ENCODE peak calls at places on chromosomes 1 and 21, in four cellular contexts. One of them, this sample, is unnamed.

GRCh38 chr1:161066694-161067093 is 3.0 kb downstream of the ARHGAP30 start:
- DNase-seq in fibroblast of lung: no peak
- DNase-seq in hepatocyte: no peak
- DNase-seq in choroid plexus epithelial cell: no peak
- DNase-seq in this sample: no peak

GRCh38 chr1:54229281-54229891 is 29.4 kb downstream of the MRPL37 start:
- DNase-seq in fibroblast of lung: no peak
- DNase-seq in hepatocyte: no peak
- DNase-seq in choroid plexus epithelial cell: peak
- DNase-seq in this sample: peak

GRCh38 chr1:4407851-4408250 is 246.6 kb upstream of the AJAP1 start:
- DNase-seq in fibroblast of lung: no peak
- DNase-seq in hepatocyte: no peak
- DNase-seq in choroid plexus epithelial cell: no peak
- DNase-seq in this sample: no peak

GRCh38 chr1:27342391-27342777 is 562 bp downstream of the SYTL1 start:
- DNase-seq in fibroblast of lung: no peak
- DNase-seq in hepatocyte: no peak
- DNase-seq in choroid plexus epithelial cell: no peak
- DNase-seq in this sample: no peak

GRCh38 chr1:43554444-43554992 is 23.8 kb downstream of the PTPRF start:
- DNase-seq in fibroblast of lung: peak
- DNase-seq in hepatocyte: no peak
- DNase-seq in choroid plexus epithelial cell: peak
- DNase-seq in this sample: peak

GRCh38 chr1:3133671-3134070 is 64.7 kb downstream of the PRDM16 start:
- DNase-seq in fibroblast of lung: no peak
- DNase-seq in hepatocyte: peak
- DNase-seq in choroid plexus epithelial cell: no peak
- DNase-seq in this sample: no peak

GRCh38 chr1:88661951-88662664 is 22.0 kb upstream of the PKN2 start:
- DNase-seq in fibroblast of lung: no peak
- DNase-seq in hepatocyte: no peak
- DNase-seq in choroid plexus epithelial cell: no peak
- DNase-seq in this sample: no peak

GRCh38 chr1:66256629-66257575 is 277.1 kb upstream of the SGIP1 start:
- DNase-seq in fibroblast of lung: no peak
- DNase-seq in hepatocyte: no peak
- DNase-seq in choroid plexus epithelial cell: no peak
- DNase-seq in this sample: no peak

GRCh38 chr1:47684518-47684917 is 246.7 kb downstream of the FOXD2 start:
- DNase-seq in fibroblast of lung: no peak
- DNase-seq in hepatocyte: no peak
- DNase-seq in choroid plexus epithelial cell: no peak
- DNase-seq in this sample: no peak

GRCh38 chr1:84427520-84428188 is 29.4 kb downstream of the DNASE2B start:
- DNase-seq in fibroblast of lung: no peak
- DNase-seq in hepatocyte: no peak
- DNase-seq in choroid plexus epithelial cell: no peak
- DNase-seq in this sample: peak

GRCh38 chr1:22535399-22535798 is 27.9 kb upstream of the EPHA8 start:
- DNase-seq in fibroblast of lung: no peak
- DNase-seq in hepatocyte: no peak
- DNase-seq in choroid plexus epithelial cell: no peak
- DNase-seq in this sample: no peak

GRCh38 chr1:213821175-213821942 is 166.4 kb upstream of the PROX1 start:
- DNase-seq in fibroblast of lung: no peak
- DNase-seq in hepatocyte: no peak
- DNase-seq in choroid plexus epithelial cell: no peak
- DNase-seq in this sample: no peak

GRCh38 chr1:210396541-210396940 is 67.8 kb downstream of the HHAT start:
- DNase-seq in fibroblast of lung: no peak
- DNase-seq in hepatocyte: no peak
- DNase-seq in choroid plexus epithelial cell: no peak
- DNase-seq in this sample: no peak

GRCh38 chr1:94110946-94111740 is 9.8 kb downstream of the ABCA4 start:
- DNase-seq in fibroblast of lung: no peak
- DNase-seq in hepatocyte: no peak
- DNase-seq in choroid plexus epithelial cell: no peak
- DNase-seq in this sample: no peak

GRCh38 chr1:17841944-17842343 is 86.8 kb downstream of the ACTL8 start:
- DNase-seq in fibroblast of lung: no peak
- DNase-seq in hepatocyte: no peak
- DNase-seq in choroid plexus epithelial cell: no peak
- DNase-seq in this sample: no peak

GRCh38 chr1:110597966-110598365 is 8.2 kb downstream of the KCNA2 start:
- DNase-seq in fibroblast of lung: no peak
- DNase-seq in hepatocyte: no peak
- DNase-seq in choroid plexus epithelial cell: no peak
- DNase-seq in this sample: no peak

GRCh38 chr21:32772281-32773047 is 909 bp upstream of the PAXBP1 start:
- DNase-seq in fibroblast of lung: no peak
- DNase-seq in hepatocyte: peak
- DNase-seq in choroid plexus epithelial cell: peak
- DNase-seq in this sample: peak

GRCh38 chr1:169546087-169546995 is 39.9 kb downstream of the F5 start:
- DNase-seq in fibroblast of lung: peak
- DNase-seq in hepatocyte: peak
- DNase-seq in choroid plexus epithelial cell: peak
- DNase-seq in this sample: peak

GRCh38 chr1:22285545-22286396 is 142.9 kb upstream of the WNT4 start:
- DNase-seq in fibroblast of lung: no peak
- DNase-seq in hepatocyte: no peak
- DNase-seq in choroid plexus epithelial cell: peak
- DNase-seq in this sample: no peak

GRCh38 chr1:35062518-35063196 is 16.5 kb upstream of the ZMYM1 start:
- DNase-seq in fibroblast of lung: peak
- DNase-seq in hepatocyte: no peak
- DNase-seq in choroid plexus epithelial cell: peak
- DNase-seq in this sample: no peak

GRCh38 chr1:201648911-201649775 is 110.2 kb downstream of the NAV1 start:
- DNase-seq in fibroblast of lung: peak
- DNase-seq in hepatocyte: peak
- DNase-seq in choroid plexus epithelial cell: peak
- DNase-seq in this sample: peak

GRCh38 chr1:39690225-39690624 is 1.0 kb downstream of the HPCAL4 start:
- DNase-seq in fibroblast of lung: no peak
- DNase-seq in hepatocyte: no peak
- DNase-seq in choroid plexus epithelial cell: no peak
- DNase-seq in this sample: no peak

GRCh38 chr1:13970631-13971247 is 270.8 kb downstream of the PRDM2 start:
- DNase-seq in fibroblast of lung: no peak
- DNase-seq in hepatocyte: no peak
- DNase-seq in choroid plexus epithelial cell: no peak
- DNase-seq in this sample: no peak

GRCh38 chr1:44693159-44693558 is 18.6 kb downstream of the ARMH1 start:
- DNase-seq in fibroblast of lung: no peak
- DNase-seq in hepatocyte: no peak
- DNase-seq in choroid plexus epithelial cell: no peak
- DNase-seq in this sample: no peak

DNA sequence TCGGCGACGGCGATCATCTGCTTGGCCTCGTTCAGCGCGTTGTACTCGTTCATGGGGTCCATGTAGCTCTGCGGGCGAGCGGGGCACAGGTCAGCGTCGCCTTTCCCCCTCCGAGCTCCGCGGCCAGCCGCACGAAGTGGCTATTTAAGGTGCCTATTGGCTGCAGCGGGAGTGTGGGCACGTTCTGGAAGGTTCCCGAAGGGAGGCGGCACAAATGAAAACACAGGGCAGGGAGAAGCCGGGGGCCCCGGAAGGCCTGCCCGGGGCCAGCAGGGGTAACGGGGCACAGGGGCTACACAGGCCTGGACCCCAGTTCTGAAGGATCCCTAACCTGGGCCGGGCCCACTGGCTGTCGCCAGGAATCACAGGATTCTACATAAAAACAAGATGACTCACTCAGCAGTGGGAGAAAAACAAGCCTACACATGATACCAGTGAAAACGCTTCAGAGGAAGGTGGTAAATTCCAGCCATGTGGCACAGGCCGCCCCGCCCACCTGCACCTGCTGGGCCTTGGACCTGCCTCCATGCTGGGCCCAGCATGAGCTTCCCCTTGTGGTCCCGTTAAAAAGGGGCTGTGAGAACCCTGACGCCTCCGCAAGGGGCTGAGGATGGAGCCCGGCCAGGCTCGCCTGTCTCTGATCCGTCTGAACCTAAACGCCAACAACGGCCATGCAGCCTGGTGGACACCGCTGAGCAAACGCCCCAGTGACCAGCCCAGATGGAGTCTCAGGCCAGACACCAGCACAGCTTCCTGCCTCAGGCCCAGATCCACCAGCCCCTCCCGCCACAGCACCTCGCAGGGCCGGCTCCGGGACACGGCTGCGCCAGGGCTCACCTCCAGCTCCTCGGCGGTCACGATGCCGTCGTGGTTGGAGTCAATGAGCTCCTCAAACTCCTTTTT is 3.9 kb upstream of the TNFRSF4 start:
- DNase-seq in fibroblast of lung: no peak
- DNase-seq in hepatocyte: no peak
- DNase-seq in choroid plexus epithelial cell: peak
- DNase-seq in this sample: peak
- H3K4me3 ChIP-seq in fibroblast of lung: no peak
- H3K4me3 ChIP-seq in hepatocyte: no peak
- H3K4me3 ChIP-seq in choroid plexus epithelial cell: no peak
- H3K4me3 ChIP-seq in this sample: no peak

DNA sequence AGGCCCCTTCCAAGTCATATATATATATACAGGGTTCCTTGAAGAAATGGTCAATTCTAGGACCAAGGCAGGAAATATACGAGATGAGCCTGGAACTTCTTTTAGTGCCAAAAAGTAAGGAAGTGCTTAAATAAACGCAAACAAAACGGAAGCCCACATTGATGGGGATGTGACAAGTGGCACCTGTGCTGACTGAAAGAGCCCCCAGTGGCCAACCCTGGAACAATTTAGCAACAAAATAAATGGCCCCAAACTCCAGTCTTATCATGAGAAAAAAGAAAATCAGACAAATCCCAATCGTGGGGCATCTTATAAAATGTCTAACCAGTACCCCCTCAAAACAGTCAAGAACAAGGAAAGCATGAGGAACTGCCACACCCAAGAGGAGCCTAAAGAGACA is 17.7 kb downstream of the PLA2G5 start:
- DNase-seq in fibroblast of lung: no peak
- DNase-seq in hepatocyte: no peak
- DNase-seq in choroid plexus epithelial cell: no peak
- DNase-seq in this sample: no peak
- TF ChIP-seq CTCF in fibroblast of lung: peak
- TF ChIP-seq CTCF in hepatocyte: no peak
- TF ChIP-seq CTCF in choroid plexus epithelial cell: no peak
- TF ChIP-seq CTCF in this sample: no peak

GRCh38 chr1:183807549-183808168 is 2.7 kb downstream of the RGL1 start:
- DNase-seq in fibroblast of lung: peak
- DNase-seq in hepatocyte: no peak
- DNase-seq in choroid plexus epithelial cell: peak
- DNase-seq in this sample: peak
- H3K4me3 ChIP-seq in fibroblast of lung: no peak
- H3K4me3 ChIP-seq in hepatocyte: no peak
- H3K4me3 ChIP-seq in choroid plexus epithelial cell: no peak
- H3K4me3 ChIP-seq in this sample: no peak

GRCh38 chr1:151049458-151049857 is 1.9 kb downstream of the C1orf56 start:
- DNase-seq in fibroblast of lung: no peak
- DNase-seq in hepatocyte: no peak
- DNase-seq in choroid plexus epithelial cell: no peak
- DNase-seq in this sample: no peak

GRCh38 chr1:151047591-151047924 is at the start of gene C1orf56:
- DNase-seq in fibroblast of lung: peak
- DNase-seq in hepatocyte: peak
- DNase-seq in choroid plexus epithelial cell: peak
- DNase-seq in this sample: peak

GRCh38 chr1:151048645-151049032 is 1.1 kb downstream of the C1orf56 start:
- DNase-seq in fibroblast of lung: no peak
- DNase-seq in hepatocyte: no peak
- DNase-seq in choroid plexus epithelial cell: no peak
- DNase-seq in this sample: no peak

GRCh38 chr1:151050051-151050688 is 2.6 kb downstream of the C1orf56 start:
- DNase-seq in fibroblast of lung: no peak
- DNase-seq in hepatocyte: no peak
- DNase-seq in choroid plexus epithelial cell: no peak
- DNase-seq in this sample: no peak

GRCh38 chr1:151047925-151048644 is 534 bp downstream of the C1orf56 start:
- DNase-seq in fibroblast of lung: peak
- DNase-seq in hepatocyte: peak
- DNase-seq in choroid plexus epithelial cell: peak
- DNase-seq in this sample: peak
- TF ChIP-seq CTCF in fibroblast of lung: peak
- TF ChIP-seq CTCF in hepatocyte: peak
- TF ChIP-seq CTCF in choroid plexus epithelial cell: peak
- TF ChIP-seq CTCF in this sample: peak

GRCh38 chr1:185734929-185735666 is 907 bp downstream of the HMCN1 start:
- DNase-seq in fibroblast of lung: peak
- DNase-seq in hepatocyte: peak
- DNase-seq in choroid plexus epithelial cell: peak
- DNase-seq in this sample: no peak

GRCh38 chr1:185731446-185731845 is 2.7 kb upstream of the HMCN1 start:
- DNase-seq in fibroblast of lung: no peak
- DNase-seq in hepatocyte: no peak
- DNase-seq in choroid plexus epithelial cell: no peak
- DNase-seq in this sample: no peak

GRCh38 chr1:185732941-185733340 is 1.2 kb upstream of the HMCN1 start:
- DNase-seq in fibroblast of lung: no peak
- DNase-seq in hepatocyte: no peak
- DNase-seq in choroid plexus epithelial cell: no peak
- DNase-seq in this sample: no peak

GRCh38 chr1:185735667-185736105 is 1.5 kb downstream of the HMCN1 start:
- DNase-seq in fibroblast of lung: peak
- DNase-seq in hepatocyte: no peak
- DNase-seq in choroid plexus epithelial cell: no peak
- DNase-seq in this sample: no peak

DNA sequence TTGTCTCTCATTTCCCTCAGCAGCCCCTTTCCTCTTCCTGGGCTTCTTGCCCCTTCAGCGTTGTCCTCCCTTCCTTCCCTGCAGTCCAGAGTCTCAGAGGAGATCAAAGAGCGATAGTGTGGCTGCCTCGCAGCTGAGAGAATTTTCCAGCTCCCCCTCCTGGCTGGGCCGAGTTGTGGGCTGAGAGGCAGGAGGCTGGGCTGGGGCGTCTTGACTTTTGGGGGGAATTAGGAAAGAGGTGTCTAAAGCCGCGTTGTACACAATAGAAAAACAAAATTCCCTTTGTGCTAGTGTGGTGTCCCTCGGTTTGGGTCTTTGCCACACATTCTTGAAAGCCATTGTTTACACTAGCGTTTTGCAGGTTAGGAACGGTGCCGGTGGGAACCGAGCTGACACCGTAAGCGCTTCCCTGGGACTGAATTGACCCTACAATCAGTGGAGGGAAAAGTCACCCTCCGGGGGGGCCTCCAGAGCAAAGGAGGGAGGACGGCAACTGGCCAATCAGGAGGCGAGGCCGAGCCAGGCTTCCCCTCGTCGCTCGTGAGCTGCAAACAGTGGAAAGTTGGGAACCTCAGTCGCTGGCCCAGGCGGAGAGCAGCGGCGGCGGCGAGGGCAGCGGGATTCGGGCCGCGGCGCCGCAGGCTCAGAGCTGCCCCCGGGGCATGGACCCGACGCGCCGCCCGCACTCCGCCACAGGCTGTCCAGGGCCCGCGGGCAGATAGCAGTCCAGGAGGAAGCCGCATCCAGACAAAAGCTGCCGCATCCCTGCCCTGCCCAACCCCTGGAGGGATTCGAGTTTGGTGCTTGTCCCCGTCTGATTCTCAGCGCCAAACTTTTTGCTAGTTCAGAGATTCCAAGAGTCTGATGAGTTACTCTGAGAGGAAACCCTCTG is at the start of gene HMCN1:
- DNase-seq in fibroblast of lung: peak
- DNase-seq in hepatocyte: peak
- DNase-seq in choroid plexus epithelial cell: peak
- DNase-seq in this sample: peak
- H3K4me3 ChIP-seq in fibroblast of lung: peak
- H3K4me3 ChIP-seq in hepatocyte: peak
- H3K4me3 ChIP-seq in choroid plexus epithelial cell: peak
- H3K4me3 ChIP-seq in this sample: peak